ENCODE peak calls at places on chromosomes 1 and 21, in eight cellular contexts. E, A, N, W, V, M, U and X are unnamed samples.

GRCh38 chr1:20361401-20361800 is 70.7 kb downstream of the VWA5B1 start:
- DNase-seq in E (no peak), A (no peak), N (no peak), W (no peak), V (no peak), M (no peak), U (no peak), X (no peak)

GRCh38 chr1:55337801-55338447 is 122.8 kb upstream of the USP24 start:
- DNase-seq in E (peak; percentile 37), A (no peak), N (peak; percentile 22), W (peak; percentile 55), V (no peak), M (no peak), U (peak; percentile 74), X (no peak)

GRCh38 chr21:33967086-33967571 is 51.5 kb upstream of the ATP5PO start:
- DNase-seq in E (no peak), A (no peak), N (no peak), W (no peak), V (no peak), M (no peak), U (no peak), X (no peak)

GRCh38 chr1:54857741-54858665 is 29.0 kb downstream of the DHCR24 start:
- DNase-seq in E (no peak), A (no peak), N (no peak), W (peak; percentile 65), V (no peak), M (no peak), U (peak; percentile 53), X (peak; percentile 56)

GRCh38 chr21:45982256-45982757 is 737 bp downstream of the COL6A1 start:
- DNase-seq in E (peak; percentile 34), A (peak; percentile 52), N (no peak), W (no peak), V (no peak), M (no peak), U (no peak), X (no peak)

GRCh38 chr21:44338971-44339910 is at the start of gene CFAP410:
- DNase-seq in E (peak; percentile 93), A (peak; percentile 96), N (peak; percentile 91), W (peak; percentile 95), V (peak; percentile 75), M (peak; percentile 89), U (peak; percentile 89), X (peak; percentile 89)

GRCh38 chr1:93617670-93618488 is 63.8 kb downstream of the BCAR3 start:
- DNase-seq in E (no peak), A (no peak), N (peak; percentile 85), W (no peak), V (no peak), M (no peak), U (peak; percentile 42), X (no peak)

GRCh38 chr21:44726803-44727202 is 15.4 kb upstream of the TSPEAR start:
- DNase-seq in E (no peak), A (no peak), N (no peak), W (no peak), V (no peak), M (no peak), U (no peak), X (no peak)

GRCh38 chr1:231182317-231182716 is 20.5 kb downstream of the TRIM67 start:
- DNase-seq in E (no peak), A (no peak), N (no peak), W (no peak), V (no peak), M (no peak), U (no peak), X (no peak)

GRCh38 chr1:7975212-7975865 is 13.8 kb downstream of the PARK7 start:
- DNase-seq in E (peak; percentile 85), A (peak; percentile 65), N (peak; percentile 81), W (peak; percentile 67), V (peak; percentile 47), M (peak; percentile 48), U (peak; percentile 87), X (peak; percentile 28)

GRCh38 chr1:84957956-84958355 is 39.0 kb downstream of the MCOLN2 start:
- DNase-seq in E (no peak), A (no peak), N (no peak), W (no peak), V (no peak), M (no peak), U (peak; percentile 36), X (no peak)

GRCh38 chr1:87330201-87330953 is 1.7 kb downstream of the LMO4 start:
- DNase-seq in E (no peak), A (peak; percentile 31), N (peak; percentile 51), W (peak; percentile 24), V (no peak), M (no peak), U (peak; percentile 43), X (no peak)

GRCh38 chr1:9435101-9435636 is 104.1 kb upstream of the SLC25A33 start:
- DNase-seq in E (no peak), A (no peak), N (peak; percentile 58), W (no peak), V (no peak), M (no peak), U (no peak), X (no peak)

DNA sequence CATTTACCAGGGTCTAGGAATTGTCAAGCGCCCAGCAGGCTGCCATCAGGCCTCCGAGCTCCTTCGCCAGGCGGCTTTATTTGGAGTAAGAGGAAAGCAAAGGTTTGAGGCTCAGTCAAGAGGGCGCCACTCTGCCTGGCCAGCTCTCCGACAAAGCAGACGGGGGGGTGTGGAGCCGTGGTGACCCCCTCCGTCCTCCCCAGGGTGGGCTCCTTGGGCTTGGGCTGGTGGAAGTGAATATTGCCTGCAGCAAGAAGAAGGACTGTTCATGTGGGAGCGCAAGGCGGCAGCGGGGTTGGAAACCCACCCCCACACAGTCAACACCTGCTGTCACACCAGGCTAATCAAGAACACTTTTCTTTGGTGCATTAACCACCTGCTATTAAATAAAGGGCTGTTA is 14.6 kb downstream of the EPHX1 start:
- DNase-seq in E (no peak), A (no peak), N (no peak), W (no peak), V (no peak), M (no peak), U (no peak), X (no peak)
- TF ChIP-seq CTCF in E (no peak), A (no peak), N (no peak), W (no peak), V (no peak), M (no peak), U (no peak), X (no peak)

DNA sequence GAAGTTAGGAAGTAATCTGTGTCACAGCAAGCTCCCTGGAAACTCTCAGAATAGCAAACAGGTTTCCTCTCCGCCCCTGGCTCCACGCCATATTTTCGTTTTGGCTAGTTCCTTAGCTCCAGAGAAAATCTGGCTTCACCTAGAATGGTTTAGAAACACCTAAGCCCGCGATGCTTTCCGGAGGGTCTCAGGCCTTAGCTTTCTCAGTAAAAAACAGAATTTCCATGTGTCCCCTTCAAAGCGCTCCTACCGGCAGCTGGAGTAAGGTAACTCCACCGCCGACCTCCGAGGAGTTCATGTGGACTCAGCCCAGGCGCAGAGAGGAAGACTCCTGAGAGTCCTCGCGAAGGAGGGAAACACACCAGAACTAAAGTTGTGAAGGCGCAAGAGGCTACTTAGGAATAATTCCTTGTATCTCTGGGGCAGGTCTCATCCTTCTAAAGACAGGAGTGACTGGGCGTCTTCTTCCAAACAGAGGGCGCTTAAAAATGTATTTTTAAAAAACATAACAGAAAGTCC is 406 bp downstream of the KIAA0040 start:
- DNase-seq in E (no peak), A (peak; percentile 78), N (peak; percentile 84), W (no peak), V (peak; percentile 42), M (no peak), U (peak; percentile 82), X (no peak)
- TF ChIP-seq CTCF in E (no peak), A (no peak), N (no peak), W (no peak), V (no peak), M (no peak), U (no peak), X (no peak)

DNA sequence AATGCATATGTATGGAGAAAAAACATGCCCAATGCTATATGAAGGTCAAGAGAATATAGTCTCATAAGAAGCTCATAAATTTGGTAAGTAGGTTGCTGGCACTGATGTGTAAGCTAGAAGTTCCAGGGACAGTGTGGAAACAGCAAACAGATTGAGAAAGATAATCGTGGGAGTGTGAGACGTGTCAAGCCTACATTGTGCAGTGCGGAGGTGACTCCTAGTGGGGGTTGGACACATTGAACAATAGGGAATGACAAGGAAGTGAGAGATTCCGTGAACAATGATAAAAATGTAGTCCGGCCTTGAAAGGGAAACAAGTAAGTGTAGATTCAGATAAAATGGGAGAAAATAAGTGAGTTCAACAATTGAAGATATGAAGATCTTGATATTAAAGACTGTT is 788.4 kb upstream of the PRMT6 start:
- DNase-seq in E (peak; percentile 52), A (no peak), N (no peak), W (no peak), V (no peak), M (no peak), U (peak; percentile 71), X (no peak)
- TF ChIP-seq CTCF in E (no peak), A (peak; percentile 14), N (no peak), W (no peak), V (no peak), M (no peak), U (peak; percentile 49), X (no peak)

GRCh38 chr1:11272544-11272841 is 505 bp upstream of the UBIAD1 start:
- DNase-seq in E (no peak), A (no peak), N (no peak), W (no peak), V (no peak), M (no peak), U (no peak), X (no peak)

GRCh38 chr1:11273595-11274234 is 717 bp downstream of the UBIAD1 start:
- DNase-seq in E (no peak), A (no peak), N (no peak), W (no peak), V (no peak), M (no peak), U (peak; percentile 17), X (no peak)

DNA sequence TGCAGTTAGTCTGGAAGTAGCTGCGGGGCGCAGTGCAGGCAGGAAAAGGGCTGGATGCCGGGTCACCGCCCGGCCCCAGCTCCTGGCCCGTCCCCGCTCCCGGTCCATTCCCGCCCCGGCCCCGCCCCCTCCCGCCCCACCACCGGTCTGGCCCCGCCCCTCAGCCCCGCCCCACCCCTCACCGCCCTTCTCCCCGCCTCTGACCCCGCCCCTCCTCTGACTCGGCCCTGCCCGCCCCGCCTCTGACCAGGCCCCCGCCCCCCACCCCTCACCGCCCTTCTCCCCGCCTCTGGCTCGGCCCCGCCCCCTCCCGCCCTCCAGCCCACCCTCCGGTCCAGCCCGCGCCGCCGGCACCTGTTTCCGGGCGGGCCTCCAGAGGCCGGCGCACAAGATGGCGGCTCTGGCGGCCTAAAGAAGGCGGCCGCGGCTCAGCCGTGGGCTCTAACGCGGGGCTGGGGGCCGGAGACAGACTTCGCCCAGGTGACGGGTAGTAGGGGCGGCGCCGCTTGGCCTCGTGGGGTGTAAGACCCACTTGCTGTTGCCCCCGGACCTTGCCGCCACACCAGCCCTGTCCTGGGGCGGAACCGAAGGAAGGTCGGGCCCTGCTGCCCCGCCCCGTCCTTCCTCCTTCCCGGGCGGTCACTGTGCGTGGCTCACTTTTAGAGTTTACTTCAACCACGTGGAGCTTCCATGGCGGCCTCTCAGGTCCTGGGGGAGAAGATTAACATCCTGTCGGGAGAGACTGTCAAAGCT is at the start of gene UBIAD1:
- DNase-seq in E (peak; percentile 81), A (peak; percentile 88), N (peak; percentile 87), W (peak; percentile 86), V (peak; percentile 64), M (peak; percentile 73), U (peak; percentile 86), X (peak; percentile 70)
- TF ChIP-seq CTCF in E (no peak), A (no peak), N (no peak), W (no peak), V (no peak), M (peak; percentile 13), U (no peak), X (peak; percentile 36)